ENCODE peak calls at places on chromosomes 11 and 22, in five cellular contexts. One of them, this sample, is unnamed.

GRCh38 chr11:117560786-117561530 is 233.3 kb downstream of the CEP164 start:
- DNase-seq in HepG2: no peak
- DNase-seq in K562: no peak
- DNase-seq in H1: no peak
- DNase-seq in A549: no peak
- DNase-seq in this sample: no peak

GRCh38 chr11:103871923-103872551 is 164.4 kb upstream of the DDI1 start:
- DNase-seq in HepG2: no peak
- DNase-seq in K562: no peak
- DNase-seq in H1: no peak
- DNase-seq in A549: no peak
- DNase-seq in this sample: no peak

GRCh38 chr11:31687256-31687655 is 123.9 kb downstream of the PAX6 start:
- DNase-seq in HepG2: no peak
- DNase-seq in K562: no peak
- DNase-seq in H1: no peak
- DNase-seq in A549: no peak
- DNase-seq in this sample: no peak

GRCh38 chr11:74147199-74147929 is 23.4 kb downstream of the C2CD3 start:
- DNase-seq in HepG2: no peak
- DNase-seq in K562: no peak
- DNase-seq in H1: no peak
- DNase-seq in A549: no peak
- DNase-seq in this sample: no peak

GRCh38 chr11:128824199-128825049 is 42.7 kb downstream of the KCNJ1 start:
- DNase-seq in HepG2: no peak
- DNase-seq in K562: no peak
- DNase-seq in H1: peak; percentile 53
- DNase-seq in A549: no peak
- DNase-seq in this sample: no peak

GRCh38 chr11:20035701-20036601 is 124.3 kb downstream of the DBX1 start:
- DNase-seq in HepG2: peak; percentile 91
- DNase-seq in K562: peak; percentile 40
- DNase-seq in H1: no peak
- DNase-seq in A549: peak; percentile 96
- DNase-seq in this sample: no peak

GRCh38 chr11:45083544-45084087 is 62.8 kb upstream of the PRDM11 start:
- DNase-seq in HepG2: peak; percentile 15
- DNase-seq in K562: peak; percentile 25
- DNase-seq in H1: peak; percentile 78
- DNase-seq in A549: peak; percentile 56
- DNase-seq in this sample: no peak

GRCh38 chr11:34758262-34758661 is 137.4 kb downstream of the EHF start:
- DNase-seq in HepG2: no peak
- DNase-seq in K562: peak; percentile 21
- DNase-seq in H1: no peak
- DNase-seq in A549: no peak
- DNase-seq in this sample: no peak

GRCh38 chr11:108237058-108237481 is 14.2 kb downstream of the ATM start:
- DNase-seq in HepG2: no peak
- DNase-seq in K562: no peak
- DNase-seq in H1: no peak
- DNase-seq in A549: no peak
- DNase-seq in this sample: no peak

GRCh38 chr11:1070594-1071462 is 3.8 kb upstream of the MUC2 start:
- DNase-seq in HepG2: no peak
- DNase-seq in K562: no peak
- DNase-seq in H1: no peak
- DNase-seq in A549: no peak
- DNase-seq in this sample: no peak

GRCh38 chr22:49112661-49113626 is 714.7 kb downstream of the BRD1 start:
- DNase-seq in HepG2: no peak
- DNase-seq in K562: no peak
- DNase-seq in H1: no peak
- DNase-seq in A549: no peak
- DNase-seq in this sample: no peak

GRCh38 chr22:44406581-44407403 is 91.2 kb downstream of the RTL6 start:
- DNase-seq in HepG2: no peak
- DNase-seq in K562: no peak
- DNase-seq in H1: no peak
- DNase-seq in A549: no peak
- DNase-seq in this sample: no peak

DNA sequence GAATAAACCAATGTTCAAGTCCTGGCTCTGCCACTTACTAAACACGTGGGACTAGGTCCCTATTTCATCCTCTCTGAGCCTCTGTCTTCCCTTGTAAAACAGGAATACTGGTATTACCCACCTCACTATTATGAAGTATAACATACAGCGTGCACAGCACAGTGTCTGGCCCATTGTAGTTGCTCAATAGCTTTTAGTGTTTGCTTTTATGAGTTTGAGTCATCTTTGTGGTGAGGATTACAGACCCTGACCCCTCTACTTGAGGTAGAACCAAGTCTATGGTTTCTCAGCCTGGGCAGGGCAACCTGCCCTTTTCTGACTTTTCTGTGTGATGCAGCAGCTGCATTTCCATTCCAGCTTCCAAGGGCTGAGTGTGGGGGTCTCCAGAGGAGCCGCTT is 16.5 kb downstream of the PRR5L start:
- DNase-seq in HepG2: no peak
- DNase-seq in K562: no peak
- DNase-seq in H1: no peak
- DNase-seq in A549: no peak
- DNase-seq in this sample: no peak
- TF ChIP-seq CEBPB in HepG2: peak; percentile 65
- TF ChIP-seq CEBPB in K562: no peak
- TF ChIP-seq CEBPB in H1: no peak
- TF ChIP-seq CEBPB in A549: peak; percentile 64
- TF ChIP-seq CEBPB in this sample: no peak

GRCh38 chr11:27218498-27219038 is 144.4 kb downstream of the CCDC34 start:
- DNase-seq in HepG2: no peak
- DNase-seq in K562: no peak
- DNase-seq in H1: peak; percentile 39
- DNase-seq in A549: no peak
- DNase-seq in this sample: no peak
- TF ChIP-seq CHD2 in HepG2: no peak
- TF ChIP-seq CHD2 in K562: no peak
- TF ChIP-seq CHD2 in H1: no peak
- TF ChIP-seq CHD2 in A549: no peak
- TF ChIP-seq CHD2 in this sample: no peak

GRCh38 chr11:83033367-83033766 is 38.3 kb downstream of the RAB30 start:
- DNase-seq in HepG2: no peak
- DNase-seq in K562: no peak
- DNase-seq in H1: no peak
- DNase-seq in A549: no peak
- DNase-seq in this sample: no peak

GRCh38 chr11:83033972-83034672 is 37.6 kb downstream of the RAB30 start:
- DNase-seq in HepG2: no peak
- DNase-seq in K562: no peak
- DNase-seq in H1: no peak
- DNase-seq in A549: no peak
- DNase-seq in this sample: no peak

GRCh38 chr11:83034673-83035014 is 37.1 kb downstream of the RAB30 start:
- DNase-seq in HepG2: no peak
- DNase-seq in K562: no peak
- DNase-seq in H1: no peak
- DNase-seq in A549: no peak
- DNase-seq in this sample: no peak

GRCh38 chr11:83036701-83037100 is 35.0 kb downstream of the RAB30 start:
- DNase-seq in HepG2: no peak
- DNase-seq in K562: no peak
- DNase-seq in H1: no peak
- DNase-seq in A549: no peak
- DNase-seq in this sample: no peak

DNA sequence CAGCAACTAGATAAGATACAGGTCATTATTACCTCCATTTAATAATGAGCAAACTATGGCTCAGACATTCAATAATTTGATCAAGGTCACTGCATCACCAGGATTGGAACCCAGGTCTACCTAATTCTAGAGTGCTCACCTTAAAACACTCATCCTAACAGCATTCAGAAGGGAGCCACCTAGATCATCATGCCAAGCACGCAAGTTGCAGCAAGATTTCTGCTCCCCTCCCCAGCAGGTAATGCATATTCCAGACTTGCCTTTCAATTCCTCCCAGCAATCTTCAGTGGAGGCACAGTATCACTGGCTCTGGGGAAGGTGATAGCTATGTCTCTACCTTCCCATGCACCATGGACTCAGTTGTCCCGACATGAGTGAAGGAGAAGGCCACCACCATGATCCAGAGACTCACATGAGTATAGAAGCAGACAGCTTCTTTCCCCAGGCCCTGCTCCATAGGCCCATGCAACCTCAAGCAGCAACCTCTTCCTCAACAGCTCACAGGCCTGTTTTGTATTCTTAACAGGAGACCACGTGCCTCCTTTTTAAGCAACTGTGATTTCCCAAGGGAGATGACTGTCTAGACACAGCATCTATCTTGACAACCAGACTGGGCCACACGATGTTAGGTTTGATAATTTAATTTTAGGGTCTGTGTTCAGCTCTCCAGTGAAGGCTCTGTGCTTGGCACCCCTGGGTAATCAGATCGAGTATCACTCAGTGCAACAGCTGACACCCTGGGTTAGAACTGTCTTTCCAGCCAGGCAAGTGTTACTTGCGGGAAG is 36.4 kb downstream of the RAB30 start:
- DNase-seq in HepG2: no peak
- DNase-seq in K562: no peak
- DNase-seq in H1: no peak
- DNase-seq in A549: no peak
- DNase-seq in this sample: no peak
- TF ChIP-seq MAX in HepG2: no peak
- TF ChIP-seq MAX in K562: no peak
- TF ChIP-seq MAX in H1: no peak
- TF ChIP-seq MAX in A549: no peak
- TF ChIP-seq MAX in this sample: no peak

GRCh38 chr22:17271711-17272451 is 52.6 kb upstream of the ADA2 start:
- DNase-seq in HepG2: no peak
- DNase-seq in K562: no peak
- DNase-seq in H1: no peak
- DNase-seq in A549: no peak
- DNase-seq in this sample: no peak

GRCh38 chr22:17268501-17269223 is 49.4 kb upstream of the ADA2 start:
- DNase-seq in HepG2: no peak
- DNase-seq in K562: peak; percentile 63
- DNase-seq in H1: no peak
- DNase-seq in A549: no peak
- DNase-seq in this sample: no peak

GRCh38 chr22:17267661-17268330 is 48.6 kb upstream of the ADA2 start:
- DNase-seq in HepG2: no peak
- DNase-seq in K562: no peak
- DNase-seq in H1: no peak
- DNase-seq in A549: no peak
- DNase-seq in this sample: no peak

GRCh38 chr22:17269224-17269606 is 50.0 kb upstream of the ADA2 start:
- DNase-seq in HepG2: no peak
- DNase-seq in K562: no peak
- DNase-seq in H1: no peak
- DNase-seq in A549: no peak
- DNase-seq in this sample: no peak

DNA sequence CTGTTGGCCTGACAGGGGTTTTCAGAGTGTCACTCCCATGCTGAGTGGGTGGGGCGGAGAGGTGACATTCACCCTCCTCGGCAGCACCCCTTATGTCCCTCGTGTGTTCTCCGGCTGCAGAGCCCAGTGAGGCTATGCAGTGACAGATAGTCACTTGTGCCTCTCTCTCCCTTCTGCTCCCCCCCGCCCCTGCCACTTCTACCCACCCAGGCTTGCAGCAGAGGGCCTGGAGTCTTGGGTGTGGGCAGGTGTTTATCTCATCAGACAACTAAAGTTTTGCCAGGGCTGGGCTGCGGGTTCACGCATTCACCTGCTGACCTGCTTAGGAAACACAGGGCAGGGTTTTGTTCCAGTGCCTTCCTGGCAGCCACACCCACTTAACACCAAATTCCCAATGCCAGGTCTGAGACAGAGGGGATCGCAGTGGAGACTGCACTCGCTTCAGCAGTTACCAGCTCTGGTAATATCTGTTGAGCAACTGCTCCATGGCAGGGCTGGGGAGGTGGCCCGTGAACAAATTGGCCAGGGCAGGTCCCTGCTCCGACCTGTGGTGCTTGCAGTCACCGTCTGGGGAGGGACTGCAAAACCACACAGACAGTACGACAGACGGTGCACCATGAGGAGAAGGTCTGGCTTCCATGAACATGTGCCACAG is 50.5 kb upstream of the ADA2 start:
- DNase-seq in HepG2: no peak
- DNase-seq in K562: no peak
- DNase-seq in H1: no peak
- DNase-seq in A549: no peak
- DNase-seq in this sample: no peak
- TF ChIP-seq CEBPB in HepG2: no peak
- TF ChIP-seq CEBPB in K562: no peak
- TF ChIP-seq CEBPB in H1: no peak
- TF ChIP-seq CEBPB in A549: no peak
- TF ChIP-seq CEBPB in this sample: no peak

DNA sequence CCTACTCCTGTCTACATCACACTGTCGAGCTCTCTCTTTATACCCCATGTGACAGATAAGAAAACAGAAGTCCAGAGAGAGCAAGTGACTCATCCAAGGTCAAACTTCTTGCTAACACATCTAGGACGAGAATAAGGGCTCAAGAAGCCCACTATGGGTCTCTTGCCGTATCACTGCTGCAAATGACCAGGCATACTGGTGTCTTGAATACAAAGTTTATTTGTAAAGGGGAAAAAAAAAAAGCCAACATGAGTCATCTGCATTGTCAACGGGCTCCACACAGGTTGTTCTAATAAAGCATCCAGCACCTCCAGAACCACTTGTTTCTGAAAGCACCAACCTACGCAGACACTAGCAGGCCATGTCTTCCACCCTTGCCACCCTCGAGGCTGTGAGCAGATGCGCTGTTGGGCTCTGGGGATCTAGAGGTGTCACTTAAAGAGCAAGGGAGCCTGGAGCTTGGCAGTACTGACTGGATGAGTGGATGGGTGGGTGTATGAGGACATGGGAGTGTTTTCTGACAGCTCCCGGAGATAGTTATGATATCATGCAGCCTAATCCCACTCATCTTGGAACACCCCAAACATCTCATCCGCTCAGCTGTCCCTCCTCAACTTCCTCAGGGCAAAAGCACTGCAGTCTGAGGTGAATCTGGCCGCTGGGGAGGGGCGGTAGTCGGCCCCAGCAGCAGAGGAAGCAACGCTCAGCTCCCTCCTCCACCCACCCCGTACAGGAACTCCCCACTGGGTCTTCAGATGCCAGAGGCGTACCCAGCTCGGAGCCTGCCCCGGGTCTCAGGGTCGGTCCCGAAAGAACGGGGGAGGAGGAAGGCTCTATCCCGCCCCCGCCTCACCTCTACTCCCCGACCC is 1.1 kb downstream of the SMCO4 start:
- DNase-seq in HepG2: peak; percentile 62
- DNase-seq in K562: peak; percentile 76
- DNase-seq in H1: no peak
- DNase-seq in A549: peak; percentile 38
- DNase-seq in this sample: no peak
- TF ChIP-seq CHD2 in HepG2: no peak
- TF ChIP-seq CHD2 in K562: no peak
- TF ChIP-seq CHD2 in H1: no peak
- TF ChIP-seq CHD2 in A549: no peak
- TF ChIP-seq CHD2 in this sample: no peak